ENCODE peak calls at places on chromosomes 16 and 17, in six cellular contexts. One of them, this sample, is unnamed.

GRCh38 chr17:149231-149630 is 11.9 kb downstream of the SCGB1C2 start:
- DNase-seq in fibroblast of mammary gland: no peak
- DNase-seq in SW 1271: no peak
- DNase-seq in activated T-cell treated with anti-CD3 and anti-CD28 coated beads, Interleukin-2, amount 50 U/mL, for 4 hours: no peak
- DNase-seq in T follicular helper cell: no peak
- DNase-seq in NCI-H1694: no peak
- DNase-seq in this sample: no peak

GRCh38 chr16:89094252-89094901 is 725 bp downstream of the ACSF3 start:
- DNase-seq in fibroblast of mammary gland: no peak
- DNase-seq in SW 1271: no peak
- DNase-seq in activated T-cell treated with anti-CD3 and anti-CD28 coated beads, Interleukin-2, amount 50 U/mL, for 4 hours: no peak
- DNase-seq in T follicular helper cell: no peak
- DNase-seq in NCI-H1694: no peak
- DNase-seq in this sample: no peak

GRCh38 chr16:83899272-83899897 is 470 bp downstream of the MLYCD start:
- DNase-seq in fibroblast of mammary gland: peak
- DNase-seq in SW 1271: peak
- DNase-seq in activated T-cell treated with anti-CD3 and anti-CD28 coated beads, Interleukin-2, amount 50 U/mL, for 4 hours: peak
- DNase-seq in T follicular helper cell: peak
- DNase-seq in NCI-H1694: no peak
- DNase-seq in this sample: no peak

GRCh38 chr17:62984801-62985200 is 18.8 kb downstream of the TANC2 start:
- DNase-seq in fibroblast of mammary gland: no peak
- DNase-seq in SW 1271: no peak
- DNase-seq in activated T-cell treated with anti-CD3 and anti-CD28 coated beads, Interleukin-2, amount 50 U/mL, for 4 hours: no peak
- DNase-seq in T follicular helper cell: no peak
- DNase-seq in NCI-H1694: no peak
- DNase-seq in this sample: no peak

GRCh38 chr17:49365667-49366066 is 3.6 kb upstream of the ZNF652 start:
- DNase-seq in fibroblast of mammary gland: peak
- DNase-seq in SW 1271: peak
- DNase-seq in activated T-cell treated with anti-CD3 and anti-CD28 coated beads, Interleukin-2, amount 50 U/mL, for 4 hours: no peak
- DNase-seq in T follicular helper cell: no peak
- DNase-seq in NCI-H1694: peak
- DNase-seq in this sample: no peak

GRCh38 chr17:49434821-49435581 is 20.3 kb upstream of the PHB1 start:
- DNase-seq in fibroblast of mammary gland: peak
- DNase-seq in SW 1271: peak
- DNase-seq in activated T-cell treated with anti-CD3 and anti-CD28 coated beads, Interleukin-2, amount 50 U/mL, for 4 hours: peak
- DNase-seq in T follicular helper cell: peak
- DNase-seq in NCI-H1694: peak
- DNase-seq in this sample: no peak

GRCh38 chr16:86027366-86028126 is 128.6 kb downstream of the IRF8 start:
- DNase-seq in fibroblast of mammary gland: no peak
- DNase-seq in SW 1271: no peak
- DNase-seq in activated T-cell treated with anti-CD3 and anti-CD28 coated beads, Interleukin-2, amount 50 U/mL, for 4 hours: no peak
- DNase-seq in T follicular helper cell: no peak
- DNase-seq in NCI-H1694: no peak
- DNase-seq in this sample: no peak

GRCh38 chr16:1677339-1677738 is 740 bp upstream of the JPT2 start:
- DNase-seq in fibroblast of mammary gland: no peak
- DNase-seq in SW 1271: no peak
- DNase-seq in activated T-cell treated with anti-CD3 and anti-CD28 coated beads, Interleukin-2, amount 50 U/mL, for 4 hours: no peak
- DNase-seq in T follicular helper cell: no peak
- DNase-seq in NCI-H1694: no peak
- DNase-seq in this sample: no peak

GRCh38 chr17:7822126-7822525 is 11.9 kb upstream of the KDM6B start:
- DNase-seq in fibroblast of mammary gland: no peak
- DNase-seq in SW 1271: no peak
- DNase-seq in activated T-cell treated with anti-CD3 and anti-CD28 coated beads, Interleukin-2, amount 50 U/mL, for 4 hours: no peak
- DNase-seq in T follicular helper cell: no peak
- DNase-seq in NCI-H1694: no peak
- DNase-seq in this sample: no peak

GRCh38 chr16:58755989-58756649 is 22.0 kb upstream of the GOT2 start:
- DNase-seq in fibroblast of mammary gland: peak
- DNase-seq in SW 1271: peak
- DNase-seq in activated T-cell treated with anti-CD3 and anti-CD28 coated beads, Interleukin-2, amount 50 U/mL, for 4 hours: peak
- DNase-seq in T follicular helper cell: peak
- DNase-seq in NCI-H1694: peak
- DNase-seq in this sample: no peak

GRCh38 chr16:68605746-68606145 is 39.4 kb upstream of the CDH3 start:
- DNase-seq in fibroblast of mammary gland: peak
- DNase-seq in SW 1271: no peak
- DNase-seq in activated T-cell treated with anti-CD3 and anti-CD28 coated beads, Interleukin-2, amount 50 U/mL, for 4 hours: no peak
- DNase-seq in T follicular helper cell: no peak
- DNase-seq in NCI-H1694: no peak
- DNase-seq in this sample: no peak

GRCh38 chr16:68445458-68445857 is 2.9 kb downstream of the SMPD3 start:
- DNase-seq in fibroblast of mammary gland: peak
- DNase-seq in SW 1271: peak
- DNase-seq in activated T-cell treated with anti-CD3 and anti-CD28 coated beads, Interleukin-2, amount 50 U/mL, for 4 hours: no peak
- DNase-seq in T follicular helper cell: no peak
- DNase-seq in NCI-H1694: peak
- DNase-seq in this sample: no peak

GRCh38 chr16:84117482-84117843 is 721 bp upstream of the MBTPS1 start:
- DNase-seq in fibroblast of mammary gland: peak
- DNase-seq in SW 1271: no peak
- DNase-seq in activated T-cell treated with anti-CD3 and anti-CD28 coated beads, Interleukin-2, amount 50 U/mL, for 4 hours: peak
- DNase-seq in T follicular helper cell: no peak
- DNase-seq in NCI-H1694: no peak
- DNase-seq in this sample: no peak